ENCODE peak calls at places on chromosomes 12 and 14, in four cellular contexts. One of them, this sample, is unnamed.

GRCh38 chr12:109967383-109968031 is 28.7 kb downstream of the GIT2 start:
- DNase-seq in GDM1: no peak
- DNase-seq in glomerular endothelial cell: no peak
- DNase-seq in GM23338: peak; percentile 18
- DNase-seq in this sample: no peak

GRCh38 chr12:99759467-99759866 is 111.9 kb downstream of the GARIN6 start:
- DNase-seq in GDM1: no peak
- DNase-seq in glomerular endothelial cell: no peak
- DNase-seq in GM23338: no peak
- DNase-seq in this sample: no peak

GRCh38 chr12:53696655-53697321 is 20.9 kb upstream of the ATP5MC2 start:
- DNase-seq in GDM1: no peak
- DNase-seq in glomerular endothelial cell: no peak
- DNase-seq in GM23338: peak; percentile 25
- DNase-seq in this sample: no peak

GRCh38 chr14:100086361-100086760 is 21.1 kb downstream of the EVL start:
- DNase-seq in GDM1: no peak
- DNase-seq in glomerular endothelial cell: no peak
- DNase-seq in GM23338: no peak
- DNase-seq in this sample: no peak

GRCh38 chr14:33848706-33849454 is 102.0 kb downstream of the EGLN3 start:
- DNase-seq in GDM1: peak; percentile 28
- DNase-seq in glomerular endothelial cell: peak; percentile 23
- DNase-seq in GM23338: peak; percentile 96
- DNase-seq in this sample: no peak

GRCh38 chr12:106071686-106072085 is 67.1 kb downstream of the NUAK1 start:
- DNase-seq in GDM1: no peak
- DNase-seq in glomerular endothelial cell: no peak
- DNase-seq in GM23338: no peak
- DNase-seq in this sample: no peak

GRCh38 chr12:124588689-124589318 is 21.4 kb upstream of the NCOR2 start:
- DNase-seq in GDM1: peak; percentile 58
- DNase-seq in glomerular endothelial cell: no peak
- DNase-seq in GM23338: no peak
- DNase-seq in this sample: no peak

GRCh38 chr12:98870521-98870920 is 225.4 kb downstream of the APAF1 start:
- DNase-seq in GDM1: no peak
- DNase-seq in glomerular endothelial cell: no peak
- DNase-seq in GM23338: no peak
- DNase-seq in this sample: no peak

GRCh38 chr14:99524804-99525698 is 43.8 kb downstream of the CCNK start:
- DNase-seq in GDM1: no peak
- DNase-seq in glomerular endothelial cell: no peak
- DNase-seq in GM23338: peak; percentile 65
- DNase-seq in this sample: no peak

GRCh38 chr14:52463375-52463774 is 88.9 kb downstream of the TXNDC16 start:
- DNase-seq in GDM1: no peak
- DNase-seq in glomerular endothelial cell: no peak
- DNase-seq in GM23338: no peak
- DNase-seq in this sample: no peak

GRCh38 chr12:114774181-114774580 is 90.2 kb upstream of the TBX3 start:
- DNase-seq in GDM1: no peak
- DNase-seq in glomerular endothelial cell: peak; percentile 23
- DNase-seq in GM23338: no peak
- DNase-seq in this sample: no peak

GRCh38 chr12:126582231-126582630 is 1517.0 kb downstream of the AACS start:
- DNase-seq in GDM1: no peak
- DNase-seq in glomerular endothelial cell: no peak
- DNase-seq in GM23338: no peak
- DNase-seq in this sample: no peak

GRCh38 chr12:108196319-108196718 is 67.2 kb downstream of the WSCD2 start:
- DNase-seq in GDM1: no peak
- DNase-seq in glomerular endothelial cell: no peak
- DNase-seq in GM23338: no peak
- DNase-seq in this sample: no peak

GRCh38 chr14:63752449-63753169 is 24.7 kb upstream of the SGPP1 start:
- DNase-seq in GDM1: no peak
- DNase-seq in glomerular endothelial cell: no peak
- DNase-seq in GM23338: no peak
- DNase-seq in this sample: no peak

GRCh38 chr14:77616133-77616453 is 344 bp downstream of the SPTLC2 start:
- DNase-seq in GDM1: no peak
- DNase-seq in glomerular endothelial cell: no peak
- DNase-seq in GM23338: no peak
- DNase-seq in this sample: no peak

GRCh38 chr12:19075711-19076340 is 53.7 kb upstream of the PLEKHA5 start:
- DNase-seq in GDM1: no peak
- DNase-seq in glomerular endothelial cell: no peak
- DNase-seq in GM23338: no peak
- DNase-seq in this sample: no peak

GRCh38 chr12:125424909-125425308 is 359.7 kb downstream of the AACS start:
- DNase-seq in GDM1: no peak
- DNase-seq in glomerular endothelial cell: no peak
- DNase-seq in GM23338: peak; percentile 30
- DNase-seq in this sample: no peak

GRCh38 chr12:42588981-42589464 is 523 bp downstream of the PRICKLE1 start:
- DNase-seq in GDM1: no peak
- DNase-seq in glomerular endothelial cell: no peak
- DNase-seq in GM23338: peak; percentile 83
- DNase-seq in this sample: peak; percentile 12

This sample was measured in HL-60.